ENCODE peak calls at places on chromosomes 1 and 21, in six cellular contexts. One of them, this sample, is unnamed.

GRCh38 chr1:214321686-214322453 is 40.9 kb downstream of the SMYD2 start:
- DNase-seq in mesenchymal stem cell: no peak
- DNase-seq in H1: no peak
- DNase-seq in neuronal stem cell: no peak
- DNase-seq in IMR-90: no peak
- DNase-seq in mesendoderm: no peak
- DNase-seq in this sample: no peak

GRCh38 chr1:41650176-41650519 is 165.7 kb upstream of the EDN2 start:
- DNase-seq in H1: no peak
- DNase-seq in mesendoderm: no peak
- DNase-seq in mesenchymal stem cell: peak; percentile 61
- DNase-seq in neuronal stem cell: no peak
- DNase-seq in IMR-90: no peak
- DNase-seq in this sample: peak; percentile 9

GRCh38 chr1:231192620-231193163 is 30.8 kb downstream of the TRIM67 start:
- DNase-seq in IMR-90: no peak
- DNase-seq in mesenchymal stem cell: no peak
- DNase-seq in neuronal stem cell: no peak
- DNase-seq in mesendoderm: no peak
- DNase-seq in H1: no peak
- DNase-seq in this sample: no peak

GRCh38 chr1:226550671-226551041 is 2.1 kb downstream of the STUM start:
- DNase-seq in mesenchymal stem cell: no peak
- DNase-seq in IMR-90: no peak
- DNase-seq in neuronal stem cell: no peak
- DNase-seq in H1: no peak
- DNase-seq in mesendoderm: no peak
- DNase-seq in this sample: no peak

GRCh38 chr1:205933672-205934618 is 9.3 kb downstream of the SLC26A9 start:
- DNase-seq in neuronal stem cell: no peak
- DNase-seq in H1: no peak
- DNase-seq in mesendoderm: peak; percentile 44
- DNase-seq in mesenchymal stem cell: peak; percentile 57
- DNase-seq in IMR-90: peak; percentile 56
- DNase-seq in this sample: no peak

GRCh38 chr1:67213164-67213563 is 46.9 kb downstream of the IL23R start:
- DNase-seq in IMR-90: peak; percentile 17
- DNase-seq in neuronal stem cell: peak; percentile 8
- DNase-seq in mesendoderm: peak; percentile 66
- DNase-seq in mesenchymal stem cell: peak; percentile 26
- DNase-seq in H1: no peak
- DNase-seq in this sample: no peak

GRCh38 chr1:18670267-18670910 is 39.7 kb downstream of the PAX7 start:
- DNase-seq in IMR-90: no peak
- DNase-seq in mesendoderm: no peak
- DNase-seq in H1: no peak
- DNase-seq in mesenchymal stem cell: no peak
- DNase-seq in neuronal stem cell: no peak
- DNase-seq in this sample: no peak

GRCh38 chr1:227766015-227766634 is 30.9 kb downstream of the SNAP47 start:
- DNase-seq in mesenchymal stem cell: no peak
- DNase-seq in neuronal stem cell: no peak
- DNase-seq in mesendoderm: no peak
- DNase-seq in IMR-90: peak; percentile 33
- DNase-seq in H1: no peak
- DNase-seq in this sample: peak; percentile 62

GRCh38 chr1:22646359-22646758 is 2.9 kb downstream of the C1QC start:
- DNase-seq in mesendoderm: no peak
- DNase-seq in mesenchymal stem cell: peak; percentile 7
- DNase-seq in neuronal stem cell: no peak
- DNase-seq in H1: no peak
- DNase-seq in IMR-90: peak; percentile 18
- DNase-seq in this sample: peak; percentile 71

GRCh38 chr1:176648556-176648955 is 185.6 kb downstream of the PAPPA2 start:
- DNase-seq in neuronal stem cell: no peak
- DNase-seq in mesenchymal stem cell: no peak
- DNase-seq in IMR-90: no peak
- DNase-seq in mesendoderm: no peak
- DNase-seq in H1: no peak
- DNase-seq in this sample: no peak

GRCh38 chr1:10456079-10456478 is 6.2 kb downstream of the CORT start:
- DNase-seq in IMR-90: no peak
- DNase-seq in neuronal stem cell: no peak
- DNase-seq in mesendoderm: peak; percentile 21
- DNase-seq in mesenchymal stem cell: no peak
- DNase-seq in H1: no peak
- DNase-seq in this sample: no peak

GRCh38 chr1:107649023-107649422 is 316.0 kb downstream of the VAV3 start:
- DNase-seq in IMR-90: peak; percentile 28
- DNase-seq in H1: no peak
- DNase-seq in mesendoderm: peak; percentile 8
- DNase-seq in neuronal stem cell: no peak
- DNase-seq in mesenchymal stem cell: no peak
- DNase-seq in this sample: no peak

GRCh38 chr1:36273024-36273423 is 33.1 kb upstream of the SH3D21 start:
- DNase-seq in mesenchymal stem cell: no peak
- DNase-seq in H1: no peak
- DNase-seq in mesendoderm: no peak
- DNase-seq in neuronal stem cell: no peak
- DNase-seq in IMR-90: no peak
- DNase-seq in this sample: no peak

GRCh38 chr1:17094664-17095063 is 24.6 kb downstream of the PADI2 start:
- DNase-seq in mesenchymal stem cell: peak; percentile 19
- DNase-seq in mesendoderm: no peak
- DNase-seq in H1: no peak
- DNase-seq in neuronal stem cell: no peak
- DNase-seq in IMR-90: peak; percentile 34
- DNase-seq in this sample: no peak

GRCh38 chr1:221829327-221830011 is 87.6 kb upstream of the DUSP10 start:
- DNase-seq in neuronal stem cell: no peak
- DNase-seq in H1: no peak
- DNase-seq in mesendoderm: no peak
- DNase-seq in IMR-90: peak; percentile 97
- DNase-seq in mesenchymal stem cell: peak; percentile 96
- DNase-seq in this sample: peak; percentile 41

GRCh38 chr1:37755290-37755689 is 9.6 kb downstream of the EPHA10 start:
- DNase-seq in IMR-90: no peak
- DNase-seq in mesenchymal stem cell: no peak
- DNase-seq in neuronal stem cell: no peak
- DNase-seq in mesendoderm: no peak
- DNase-seq in H1: no peak
- DNase-seq in this sample: no peak

GRCh38 chr1:9846611-9847171 is 22.9 kb upstream of the CLSTN1 start:
- DNase-seq in mesenchymal stem cell: no peak
- DNase-seq in neuronal stem cell: no peak
- DNase-seq in IMR-90: no peak
- DNase-seq in mesendoderm: no peak
- DNase-seq in H1: no peak
- DNase-seq in this sample: no peak

DNA sequence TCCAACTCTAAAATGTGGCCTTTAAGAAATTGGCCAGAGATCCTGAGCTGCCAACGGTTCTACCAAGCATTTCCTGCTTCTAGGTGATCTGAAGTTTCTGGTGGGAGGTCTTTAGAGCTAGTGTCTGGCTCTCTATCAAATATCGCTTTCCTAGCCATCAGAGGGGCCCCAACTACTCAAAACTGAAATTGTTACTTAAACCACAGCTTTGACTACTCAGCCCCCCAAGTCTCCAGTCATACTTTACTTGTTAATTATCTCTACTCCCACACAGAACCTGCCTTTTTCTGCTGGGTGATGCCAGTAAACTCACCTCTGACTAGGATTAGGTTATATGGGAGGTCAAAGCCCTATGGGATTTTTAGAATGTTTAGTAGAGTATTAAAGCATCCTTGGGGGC is 95.1 kb downstream of the FASLG start:
- DNase-seq in IMR-90: no peak
- DNase-seq in mesendoderm: no peak
- DNase-seq in neuronal stem cell: no peak
- DNase-seq in mesenchymal stem cell: no peak
- DNase-seq in H1: no peak
- DNase-seq in this sample: no peak
- H3K4me3 ChIP-seq in IMR-90: no peak overlapping the region
- H3K4me3 ChIP-seq in mesendoderm: no peak overlapping the region
- H3K4me3 ChIP-seq in neuronal stem cell: no peak overlapping the region
- H3K4me3 ChIP-seq in mesenchymal stem cell: no peak overlapping the region
- H3K4me3 ChIP-seq in H1: no peak overlapping the region
- H3K4me3 ChIP-seq in this sample: no peak overlapping the region

DNA sequence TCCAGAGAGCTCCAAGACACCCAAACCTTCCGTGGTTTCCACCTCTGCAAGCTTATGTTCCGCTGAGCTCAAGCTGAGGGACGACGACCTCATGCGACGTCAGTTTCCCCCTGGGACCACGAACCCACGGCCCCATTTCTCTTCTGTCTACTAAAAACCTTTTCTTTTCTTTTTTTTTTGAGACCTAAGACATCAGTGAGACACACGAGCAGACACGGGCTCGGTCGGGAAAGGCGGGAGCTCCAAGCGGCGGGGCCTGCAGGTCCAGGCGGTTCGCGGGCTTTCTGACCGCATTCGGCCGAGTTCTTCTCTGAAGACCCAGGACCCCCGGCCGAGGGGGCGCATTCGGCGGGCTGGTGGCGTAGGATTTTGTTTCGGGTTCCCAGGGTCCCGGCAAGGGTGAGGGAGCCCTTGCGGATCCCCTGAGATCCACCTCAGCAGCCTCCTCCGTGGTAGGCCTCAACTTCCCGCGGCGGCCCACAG is 402 bp downstream of the C21orf58 start:
- DNase-seq in H1: no peak
- DNase-seq in mesenchymal stem cell: peak; percentile 47
- DNase-seq in neuronal stem cell: no peak
- DNase-seq in mesendoderm: no peak
- DNase-seq in IMR-90: no peak
- DNase-seq in this sample: no peak
- H3K4ac ChIP-seq in H1: no peak overlapping the region
- H3K4ac ChIP-seq in mesenchymal stem cell: peak overlapping the region; percentile 32
- H3K4ac ChIP-seq in neuronal stem cell: peak overlapping the region; percentile 91
- H3K4ac ChIP-seq in mesendoderm: peak overlapping the region; percentile 99
- H3K4ac ChIP-seq in IMR-90: peak overlapping the region; percentile 80
- H3K4ac ChIP-seq in this sample: peak overlapping the region; percentile 94

GRCh38 chr1:207033302-207033701 is 746 bp upstream of the C1orf116 start:
- DNase-seq in mesendoderm: no peak
- DNase-seq in neuronal stem cell: no peak
- DNase-seq in IMR-90: no peak
- DNase-seq in H1: no peak
- DNase-seq in mesenchymal stem cell: no peak
- DNase-seq in this sample: no peak
- H3K27ac ChIP-seq in mesendoderm: no peak overlapping the region
- H3K27ac ChIP-seq in neuronal stem cell: no peak overlapping the region
- H3K27ac ChIP-seq in IMR-90: no peak overlapping the region
- H3K27ac ChIP-seq in H1: peak overlapping the region; percentile 55
- H3K27ac ChIP-seq in mesenchymal stem cell: no peak overlapping the region
- H3K27ac ChIP-seq in this sample: no peak overlapping the region

DNA sequence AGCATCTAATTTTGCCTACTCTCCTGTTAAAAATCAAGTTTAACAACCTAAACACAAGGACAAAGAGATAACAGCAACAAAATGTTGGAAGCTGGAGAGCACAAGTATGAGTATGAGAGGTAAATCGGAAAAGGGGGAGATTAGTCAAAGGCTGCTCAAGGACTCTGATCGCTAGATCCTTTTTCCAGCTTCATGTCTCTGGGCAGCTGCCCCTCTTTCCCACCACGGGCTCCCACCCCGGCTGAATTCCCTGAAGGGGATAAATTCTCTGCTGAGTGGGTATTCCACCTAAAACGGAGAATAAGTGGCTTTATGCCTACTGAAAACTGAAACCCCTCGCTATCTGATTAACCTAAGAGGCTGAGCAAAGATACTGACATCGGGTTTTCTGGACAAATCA is 696 bp upstream of the CTBS start:
- DNase-seq in mesenchymal stem cell: no peak
- DNase-seq in H1: no peak
- DNase-seq in IMR-90: no peak
- DNase-seq in mesendoderm: no peak
- DNase-seq in neuronal stem cell: no peak
- DNase-seq in this sample: no peak
- H3K4me3 ChIP-seq in mesenchymal stem cell: peak overlapping the region; percentile 79
- H3K4me3 ChIP-seq in H1: peak overlapping the region; percentile 73
- H3K4me3 ChIP-seq in IMR-90: no peak overlapping the region
- H3K4me3 ChIP-seq in mesendoderm: no peak overlapping the region
- H3K4me3 ChIP-seq in neuronal stem cell: peak overlapping the region; percentile 55
- H3K4me3 ChIP-seq in this sample: no peak overlapping the region

GRCh38 chr1:29125237-29125641 is 1.5 kb upstream of the TMEM200B start:
- DNase-seq in mesendoderm: no peak
- DNase-seq in IMR-90: no peak
- DNase-seq in neuronal stem cell: peak; percentile 23
- DNase-seq in H1: no peak
- DNase-seq in mesenchymal stem cell: no peak
- DNase-seq in this sample: no peak
- H3K4ac ChIP-seq in mesendoderm: peak overlapping the region; percentile 41
- H3K4ac ChIP-seq in IMR-90: peak overlapping the region; percentile 34
- H3K4ac ChIP-seq in neuronal stem cell: no peak overlapping the region
- H3K4ac ChIP-seq in H1: peak overlapping the region; percentile 67
- H3K4ac ChIP-seq in mesenchymal stem cell: peak overlapping the region; percentile 24
- H3K4ac ChIP-seq in this sample: peak overlapping the region; percentile 59

GRCh38 chr1:245091171-245091621 is 63.6 kb upstream of the KIF26B start:
- DNase-seq in IMR-90: peak; percentile 37
- DNase-seq in mesendoderm: no peak
- DNase-seq in mesenchymal stem cell: peak; percentile 51
- DNase-seq in H1: no peak
- DNase-seq in neuronal stem cell: no peak
- DNase-seq in this sample: no peak
- H3K27ac ChIP-seq in IMR-90: peak overlapping the region; percentile 64
- H3K27ac ChIP-seq in mesendoderm: no peak overlapping the region
- H3K27ac ChIP-seq in mesenchymal stem cell: peak overlapping the region; percentile 78
- H3K27ac ChIP-seq in H1: no peak overlapping the region
- H3K27ac ChIP-seq in neuronal stem cell: no peak overlapping the region
- H3K27ac ChIP-seq in this sample: peak overlapping the region; percentile 38

GRCh38 chr21:31877558-31877957 is 4.7 kb downstream of the HUNK start:
- DNase-seq in IMR-90: no peak
- DNase-seq in neuronal stem cell: no peak
- DNase-seq in H1: no peak
- DNase-seq in mesendoderm: no peak
- DNase-seq in mesenchymal stem cell: no peak
- DNase-seq in this sample: peak; percentile 45

GRCh38 chr21:31878831-31879230 is 6.0 kb downstream of the HUNK start:
- DNase-seq in mesendoderm: no peak
- DNase-seq in H1: no peak
- DNase-seq in IMR-90: no peak
- DNase-seq in mesenchymal stem cell: no peak
- DNase-seq in neuronal stem cell: no peak
- DNase-seq in this sample: no peak

GRCh38 chr21:31880816-31881215 is 8.0 kb downstream of the HUNK start:
- DNase-seq in mesenchymal stem cell: no peak
- DNase-seq in neuronal stem cell: no peak
- DNase-seq in H1: no peak
- DNase-seq in mesendoderm: no peak
- DNase-seq in IMR-90: no peak
- DNase-seq in this sample: no peak

GRCh38 chr21:31879251-31879650 is 6.4 kb downstream of the HUNK start:
- DNase-seq in neuronal stem cell: no peak
- DNase-seq in mesenchymal stem cell: no peak
- DNase-seq in mesendoderm: no peak
- DNase-seq in H1: no peak
- DNase-seq in IMR-90: no peak
- DNase-seq in this sample: peak; percentile 31

GRCh38 chr21:31879911-31880310 is 7.1 kb downstream of the HUNK start:
- DNase-seq in neuronal stem cell: no peak
- DNase-seq in mesendoderm: peak; percentile 30
- DNase-seq in mesenchymal stem cell: no peak
- DNase-seq in H1: no peak
- DNase-seq in IMR-90: no peak
- DNase-seq in this sample: no peak
- H3K4me3 ChIP-seq in neuronal stem cell: no peak overlapping the region
- H3K4me3 ChIP-seq in mesendoderm: no peak overlapping the region
- H3K4me3 ChIP-seq in mesenchymal stem cell: no peak overlapping the region
- H3K4me3 ChIP-seq in H1: no peak overlapping the region
- H3K4me3 ChIP-seq in IMR-90: no peak overlapping the region
- H3K4me3 ChIP-seq in this sample: no peak overlapping the region

GRCh38 chr1:96721382-96722160 is at the start of gene PTBP2:
- DNase-seq in mesenchymal stem cell: peak; percentile 80
- DNase-seq in H1: no peak
- DNase-seq in mesendoderm: peak; percentile 90
- DNase-seq in neuronal stem cell: peak; percentile 82
- DNase-seq in IMR-90: peak; percentile 69
- DNase-seq in this sample: peak; percentile 83
- H3K4ac ChIP-seq in mesenchymal stem cell: peak within 1 kb of the TSS; percentile 72
- H3K4ac ChIP-seq in H1: peak within 1 kb of the TSS; percentile 93
- H3K4ac ChIP-seq in mesendoderm: peak within 1 kb of the TSS; percentile 99
- H3K4ac ChIP-seq in neuronal stem cell: no peak within 1 kb of the TSS
- H3K4ac ChIP-seq in IMR-90: peak within 1 kb of the TSS; percentile 86
- H3K4ac ChIP-seq in this sample: peak within 1 kb of the TSS; percentile 98